ENCODE peak calls at places on chromosome X, in four cellular contexts. N, U, K and S are unnamed samples.
A peak's percentile ranks its signal among the peaks of the same experiment; 100 is the strongest.

GRCh38 chrX:21711126-21711847 is 46.6 kb downstream of the SMPX start:
- DNase-seq in U (no peak), N (no peak), K (no peak), S (no peak)

GRCh38 chrX:24662344-24662743 is 15.2 kb upstream of the PCYT1B start:
- DNase-seq in K (no peak), U (no peak), N (no peak), S (no peak)

GRCh38 chrX:154411322-154411980 is at the start of gene TAFAZZIN:
- DNase-seq in U (peak; percentile 61), K (peak; percentile 52), N (peak; percentile 77), S (peak; percentile 65)

GRCh38 chrX:27915617-27916016 is 65.6 kb downstream of the DCAF8L1 start:
- DNase-seq in U (no peak), N (no peak), K (peak; percentile 60), S (no peak)

GRCh38 chrX:19638968-19639539 is 123.7 kb upstream of the MAP3K15 start:
- DNase-seq in K (no peak), N (no peak), U (no peak), S (no peak)

GRCh38 chrX:9595131-9595530 is 130.3 kb downstream of the TBL1X start:
- DNase-seq in U (no peak), K (peak; percentile 52), N (no peak), S (no peak)

GRCh38 chrX:69031181-69031580 is 134.1 kb downstream of the PJA1 start:
- DNase-seq in N (no peak), K (no peak), U (no peak), S (no peak)

GRCh38 chrX:20361890-20362262 is 95.2 kb upstream of the RPS6KA3 start:
- DNase-seq in K (peak; percentile 77), U (no peak), N (no peak), S (no peak)

GRCh38 chrX:97446298-97446882 is 562.7 kb downstream of the RPA4 start:
- DNase-seq in U (no peak), K (no peak), N (no peak), S (no peak)

GRCh38 chrX:68675466-68675865 is 28.0 kb downstream of the STARD8 start:
- DNase-seq in U (no peak), N (no peak), K (no peak), S (no peak)

GRCh38 chrX:132219343-132219768 is at the start of gene RAP2C:
- DNase-seq in K (peak; percentile 60), U (peak; percentile 25), N (peak; percentile 66), S (peak; percentile 43)

GRCh38 chrX:109920325-109920724 is 82.6 kb upstream of the TMEM164 start:
- DNase-seq in U (no peak), N (no peak), K (no peak), S (no peak)

GRCh38 chrX:39196192-39197102 is 395.2 kb downstream of the MID1IP1 start:
- DNase-seq in N (peak; percentile 55), U (peak; percentile 14), K (peak; percentile 25), S (peak; percentile 8)

GRCh38 chrX:148530464-148531077 is 30.2 kb downstream of the AFF2 start:
- DNase-seq in K (peak; percentile 17), N (peak; percentile 5), U (no peak), S (no peak)

GRCh38 chrX:31268359-31268758 is 196.5 kb upstream of the FTHL17 start:
- DNase-seq in U (no peak), K (peak; percentile 17), N (no peak), S (no peak)

GRCh38 chrX:7218321-7219152 is 70.6 kb upstream of the PUDP start:
- DNase-seq in U (no peak), N (no peak), K (no peak), S (no peak)